ENCODE peak calls at places on chromosomes 16 and 17, in five cellular contexts. J, K, X, H and O are unnamed samples.

GRCh38 chr17:31248986-31249385 is 48.1 kb downstream of the OMG start:
- DNase-seq in J (no peak), K (peak), X (no peak), H (no peak), O (no peak)

GRCh38 chr17:34503804-34504203 is 75.6 kb upstream of the TMEM132E start:
- DNase-seq in J (no peak), K (no peak), X (no peak), H (no peak), O (no peak)

GRCh38 chr17:3695129-3695722 is 729 bp downstream of the P2RX5 start:
- DNase-seq in J (no peak), K (no peak), X (no peak), H (no peak), O (peak)

GRCh38 chr16:69916445-69916844 is 34.7 kb upstream of the CLEC18A start:
- DNase-seq in J (no peak), K (no peak), X (no peak), H (no peak), O (no peak)

GRCh38 chr16:1331712-1332617 is 1.5 kb upstream of the BAIAP3 start:
- DNase-seq in J (peak), K (peak), X (peak), H (peak), O (peak)

GRCh38 chr16:3952342-3953131 is 72.0 kb upstream of the CREBBP start:
- DNase-seq in J (no peak), K (peak), X (peak), H (no peak), O (peak)

GRCh38 chr16:81798311-81799137 is 19.4 kb downstream of the PLCG2 start:
- DNase-seq in J (no peak), K (no peak), X (peak), H (no peak), O (no peak)

GRCh38 chr17:34071891-34072420 is 183.1 kb upstream of the CCL2 start:
- DNase-seq in J (no peak), K (no peak), X (peak), H (no peak), O (no peak)

GRCh38 chr16:81493755-81494433 is 49.3 kb downstream of the CMIP start:
- DNase-seq in J (no peak), K (peak), X (peak), H (peak), O (peak)